ENCODE peak calls at places on chromosomes 11 and 22, in nine cellular contexts. U is HFFc6; Y is posterior cingulate gyrus; S is CD8-positive, alpha-beta memory T cell; E is activated T-cell treated with anti-CD3 and anti-CD28 coated beads for 1 hour; K is astrocyte of the cerebellum; A is ELF-1; M is myocyte; W is Calu3. R is an unnamed sample.

GRCh38 chr22:50247748-50248147 is 2.9 kb upstream of the TUBGCP6 start:
- DNase-seq in U (peak), Y (no peak), S (peak), E (no peak), K (no peak), A (peak), M (no peak), W (no peak), R (no peak)

GRCh38 chr11:86671386-86672006 is 920 bp downstream of the ME3 start:
- DNase-seq in U (no peak), Y (peak), S (peak), E (no peak), K (no peak), A (peak), M (peak), W (no peak), R (no peak)

GRCh38 chr11:32435511-32435946 is at the start of gene WT1:
- DNase-seq in U (no peak), Y (no peak), S (no peak), E (no peak), K (no peak), A (peak), M (peak), W (no peak), R (no peak)

GRCh38 chr11:122181893-122182292 is 65.9 kb upstream of the BLID start:
- DNase-seq in U (no peak), Y (no peak), S (no peak), E (no peak), K (no peak), A (no peak), M (no peak), W (no peak), R (no peak)

GRCh38 chr22:32103648-32104326 is 55.3 kb downstream of the C22orf42 start:
- DNase-seq in U (peak), Y (no peak), S (no peak), E (no peak), K (no peak), A (no peak), M (peak), W (no peak), R (no peak)

GRCh38 chr11:119218141-119218878 is 12.2 kb downstream of the CBL start:
- DNase-seq in U (peak), Y (no peak), S (no peak), E (no peak), K (peak), A (no peak), M (no peak), W (no peak), R (peak)

GRCh38 chr11:85826096-85826855 is 15.3 kb upstream of the SYTL2 start:
- DNase-seq in U (peak), Y (peak), S (no peak), E (no peak), K (no peak), A (peak), M (peak), W (peak), R (no peak)

GRCh38 chr11:76005746-76006145 is 190.7 kb downstream of the UVRAG start:
- DNase-seq in U (no peak), Y (no peak), S (no peak), E (no peak), K (no peak), A (no peak), M (peak), W (no peak), R (no peak)

GRCh38 chr22:32348031-32348611 is 9.5 kb upstream of the RFPL3 start:
- DNase-seq in U (no peak), Y (no peak), S (no peak), E (no peak), K (no peak), A (no peak), M (no peak), W (no peak), R (no peak)

GRCh38 chr22:20034143-20034542 is 13.2 kb downstream of the TANGO2 start:
- DNase-seq in U (no peak), Y (no peak), S (no peak), E (no peak), K (no peak), A (no peak), M (no peak), W (no peak), R (no peak)

GRCh38 chr11:129930306-129930705 is 34.9 kb upstream of the NFRKB start:
- DNase-seq in U (no peak), Y (no peak), S (no peak), E (no peak), K (no peak), A (no peak), M (no peak), W (peak), R (no peak)

GRCh38 chr11:68565768-68566167 is 105.2 kb downstream of the PPP6R3 start:
- DNase-seq in U (no peak), Y (no peak), S (no peak), E (no peak), K (no peak), A (no peak), M (no peak), W (no peak), R (no peak)

GRCh38 chr22:49995413-49996191 is 17.0 kb downstream of the IL17REL start:
- DNase-seq in U (no peak), Y (no peak), S (no peak), E (no peak), K (no peak), A (no peak), M (no peak), W (no peak), R (no peak)